ENCODE peak calls at places on chromosomes 6 and 20, in eight cellular contexts. Z, W, Y, I, L, J, A and F are unnamed samples.
A peak's percentile ranks its signal among the peaks of the same experiment; 100 is the strongest.

GRCh38 chr6:157210954-157211353 is 112.4 kb downstream of the TMEM242 start:
- DNase-seq in Z (no peak), W (no peak), Y (no peak), I (no peak), L (no peak), J (no peak), A (no peak), F (no peak)

GRCh38 chr6:130997061-130997753 is 65.8 kb downstream of the EPB41L2 start:
- DNase-seq in Z (no peak), W (no peak), Y (no peak), I (no peak), L (no peak), J (no peak), A (no peak), F (no peak)

GRCh38 chr6:157861814-157862213 is 38.8 kb downstream of the SNX9 start:
- DNase-seq in Z (no peak), W (peak; percentile 11), Y (no peak), I (peak; percentile 44), L (no peak), J (no peak), A (no peak), F (no peak)

GRCh38 chr20:47150403-47151152 is 205.9 kb downstream of the ZMYND8 start:
- DNase-seq in Z (peak; percentile 66), W (peak; percentile 79), Y (peak; percentile 42), I (peak; percentile 78), L (peak; percentile 84), J (no peak), A (peak; percentile 64), F (no peak)

GRCh38 chr6:75143186-75143585 is 62.7 kb downstream of the COL12A1 start:
- DNase-seq in Z (no peak), W (no peak), Y (no peak), I (no peak), L (no peak), J (no peak), A (no peak), F (no peak)

GRCh38 chr6:25942561-25943147 is 12.2 kb upstream of the SLC17A2 start:
- DNase-seq in Z (no peak), W (peak; percentile 64), Y (no peak), I (peak; percentile 33), L (no peak), J (no peak), A (no peak), F (no peak)

GRCh38 chr20:23308908-23309307 is 41.7 kb upstream of the NXT1 start:
- DNase-seq in Z (no peak), W (no peak), Y (no peak), I (no peak), L (no peak), J (no peak), A (no peak), F (no peak)

GRCh38 chr6:54613596-54613995 is 233.0 kb upstream of the FAM83B start:
- DNase-seq in Z (no peak), W (no peak), Y (no peak), I (no peak), L (no peak), J (no peak), A (no peak), F (no peak)

GRCh38 chr20:11057624-11058023 is 383.8 kb upstream of the JAG1 start:
- DNase-seq in Z (no peak), W (peak; percentile 6), Y (no peak), I (no peak), L (no peak), J (no peak), A (no peak), F (no peak)

GRCh38 chr6:40395066-40395697 is 192.0 kb downstream of the LRFN2 start:
- DNase-seq in Z (no peak), W (no peak), Y (no peak), I (no peak), L (peak; percentile 33), J (no peak), A (peak; percentile 36), F (peak; percentile 83)

GRCh38 chr20:25090492-25091429 is 8.8 kb upstream of the VSX1 start:
- DNase-seq in Z (peak; percentile 52), W (no peak), Y (no peak), I (no peak), L (peak; percentile 38), J (no peak), A (no peak), F (no peak)

GRCh38 chr6:108897371-108897770 is 49.1 kb downstream of the ARMC2 start:
- DNase-seq in Z (no peak), W (peak; percentile 54), Y (no peak), I (no peak), L (no peak), J (no peak), A (peak; percentile 68), F (no peak)

GRCh38 chr6:44456070-44456965 is 68.8 kb downstream of the CDC5L start:
- DNase-seq in Z (peak; percentile 34), W (peak; percentile 48), Y (peak; percentile 68), I (peak; percentile 84), L (no peak), J (no peak), A (peak; percentile 46), F (no peak)

GRCh38 chr6:117908246-117909107 is 1.4 kb downstream of the SLC35F1 start:
- DNase-seq in Z (no peak), W (no peak), Y (no peak), I (no peak), L (no peak), J (no peak), A (no peak), F (peak; percentile 60)

GRCh38 chr6:13457577-13457976 is 29.8 kb downstream of the GFOD1 start:
- DNase-seq in Z (no peak), W (no peak), Y (no peak), I (no peak), L (no peak), J (no peak), A (no peak), F (no peak)

GRCh38 chr6:56291278-56291917 is 44.0 kb upstream of the COL21A1 start:
- DNase-seq in Z (no peak), W (no peak), Y (no peak), I (no peak), L (no peak), J (no peak), A (no peak), F (no peak)

GRCh38 chr20:58649288-58650180 is 1.5 kb upstream of the STX16 start:
- DNase-seq in Z (peak; percentile 28), W (no peak), Y (peak; percentile 49), I (no peak), L (peak; percentile 56), J (no peak), A (peak; percentile 34), F (peak; percentile 91)

GRCh38 chr20:41171736-41172295 is 34.5 kb downstream of the PLCG1 start:
- DNase-seq in Z (peak; percentile 4), W (no peak), Y (peak; percentile 17), I (no peak), L (no peak), J (peak; percentile 50), A (peak; percentile 0), F (no peak)

GRCh38 chr20:57024849-57025248 is 241.6 kb downstream of the BMP7 start:
- DNase-seq in Z (no peak), W (no peak), Y (no peak), I (no peak), L (no peak), J (no peak), A (no peak), F (no peak)

GRCh38 chr20:11178946-11179654 is 505.3 kb upstream of the JAG1 start:
- DNase-seq in Z (no peak), W (peak; percentile 74), Y (no peak), I (no peak), L (no peak), J (no peak), A (no peak), F (no peak)

DNA sequence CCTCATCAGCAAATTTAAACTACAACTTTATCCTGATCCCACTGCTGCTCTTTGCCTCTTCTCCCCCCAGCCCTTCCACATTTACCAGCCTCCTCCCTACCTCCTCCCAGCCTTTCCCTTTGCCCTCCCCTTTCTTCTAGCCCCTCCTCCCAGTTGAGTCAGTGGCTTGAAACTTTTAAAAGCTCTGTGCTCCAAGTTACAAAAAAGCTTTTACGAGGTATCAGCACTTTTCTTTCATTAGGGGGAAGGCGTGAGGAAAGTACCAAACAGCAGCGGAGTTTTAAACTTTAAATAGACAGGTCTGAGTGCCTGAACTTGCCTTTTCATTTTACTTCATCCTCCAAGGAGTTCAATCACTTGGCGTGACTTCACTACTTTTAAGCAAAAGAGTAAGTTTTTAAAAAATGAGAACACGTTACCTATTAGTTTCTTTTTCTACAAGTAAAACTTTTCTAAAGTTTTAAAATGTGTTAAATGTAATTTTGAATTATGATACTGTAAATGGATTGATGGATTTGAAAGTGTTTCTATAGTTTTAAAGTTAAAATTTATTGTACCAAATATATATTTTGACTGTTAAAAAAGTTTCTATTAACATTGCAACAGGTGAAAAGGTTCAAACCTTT is at the start of gene GJA1:
- DNase-seq in Z (peak; percentile 12), W (peak; percentile 79), Y (no peak), I (no peak), L (no peak), J (no peak), A (no peak), F (no peak)
- TF ChIP-seq POLR2A in Z (peak; percentile 30), W (no peak), Y (peak; percentile 42), I (no peak), L (peak; percentile 91), J (no peak), A (no peak), F (peak; percentile 72)

DNA sequence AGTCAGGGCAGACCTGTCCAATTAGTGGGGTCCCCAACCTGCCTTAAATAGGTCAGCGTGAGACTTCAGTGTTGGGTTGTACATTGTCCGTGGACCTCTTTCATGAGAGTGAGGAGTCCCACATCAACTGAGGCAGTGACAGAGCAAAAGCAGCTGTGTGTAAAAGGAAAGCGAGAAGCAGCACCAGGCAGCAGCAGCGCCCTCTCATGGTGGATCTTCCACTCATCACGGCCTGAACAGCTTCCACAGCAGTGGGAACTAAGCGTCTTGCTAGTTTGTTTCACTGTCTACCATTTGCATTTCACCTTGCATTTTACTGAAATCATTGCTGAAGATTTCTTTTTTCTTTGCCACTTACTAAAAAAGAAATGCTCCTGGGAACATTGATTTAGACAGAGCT is 333.8 kb downstream of the PKHD1 start:
- DNase-seq in Z (peak; percentile 8), W (no peak), Y (no peak), I (peak; percentile 8), L (peak; percentile 82), J (no peak), A (peak; percentile 28), F (no peak)
- TF ChIP-seq EP300 in Z (no peak), W (no peak), Y (no peak), I (no peak), L (no peak), J (no peak), A (no peak), F (no peak)

GRCh38 chr6:38639498-38640215 is at the start of gene BTBD9:
- DNase-seq in Z (peak; percentile 85), W (peak; percentile 76), Y (peak; percentile 91), I (peak; percentile 86), L (peak; percentile 90), J (peak; percentile 90), A (peak; percentile 84), F (peak; percentile 95)
- TF ChIP-seq POLR2A in Z (peak; percentile 69), W (peak; percentile 38), Y (peak; percentile 55), I (no peak), L (peak; percentile 35), J (no peak), A (no peak), F (no peak)

DNA sequence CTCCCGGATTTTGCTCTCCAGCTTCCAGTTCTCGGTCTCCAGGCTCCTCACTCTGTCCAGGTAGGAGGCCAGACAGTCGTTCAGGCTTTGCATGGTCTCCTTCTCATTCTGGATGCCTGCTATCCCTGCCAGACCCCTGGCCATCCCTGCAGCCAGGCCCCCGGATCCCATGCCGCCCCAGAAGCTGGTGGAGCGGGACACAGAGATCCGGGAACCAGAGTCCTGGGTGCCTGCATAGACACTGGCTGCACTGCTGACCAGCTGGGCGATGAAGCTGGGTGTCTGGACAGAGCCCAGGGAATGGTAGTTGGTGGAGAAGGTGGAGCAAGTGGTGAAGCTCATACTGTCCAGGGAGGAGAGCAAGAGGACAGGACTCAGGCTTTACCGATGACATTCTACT is 2.9 kb upstream of the CALHM6 start:
- DNase-seq in Z (no peak), W (no peak), Y (no peak), I (no peak), L (no peak), J (no peak), A (no peak), F (no peak)
- TF ChIP-seq EP300 in Z (no peak), W (no peak), Y (no peak), I (no peak), L (no peak), J (no peak), A (no peak), F (no peak)